ENCODE peak calls at places on chromosomes 3 and 15, in five cellular contexts. O is neural crest cell, V is lower lobe of right lung, C is left ventricle myocardium inferior, X is AG04450. F is an unnamed sample.

GRCh38 chr3:36678216-36679013 is 85.9 kb downstream of the DCLK3 start:
- DNase-seq in O (no peak), V (no peak), C (no peak), X (no peak), F (peak; percentile 20)

GRCh38 chr3:39065197-39065596 is 13.4 kb downstream of the WDR48 start:
- DNase-seq in O (no peak), V (no peak), C (no peak), X (no peak), F (peak; percentile 20)

GRCh38 chr15:98795980-98796379 is 147.6 kb downstream of the IGF1R start:
- DNase-seq in O (no peak), V (no peak), C (no peak), X (no peak), F (no peak)

GRCh38 chr15:58260186-58260910 is 122.2 kb downstream of the AQP9 start:
- DNase-seq in O (no peak), V (no peak), C (peak; percentile 35), X (no peak), F (peak; percentile 83)

GRCh38 chr15:65769482-65769881 is 22.6 kb downstream of the DENND4A start:
- DNase-seq in O (no peak), V (no peak), C (no peak), X (no peak), F (no peak)

GRCh38 chr15:89057506-89058133 is 30.6 kb upstream of the ABHD2 start:
- DNase-seq in O (peak; percentile 89), V (peak; percentile 88), C (peak; percentile 83), X (peak; percentile 43), F (peak; percentile 87)

GRCh38 chr15:66948294-66948693 is 117.1 kb upstream of the SMAD3 start:
- DNase-seq in O (no peak), V (no peak), C (no peak), X (no peak), F (peak; percentile 60)

GRCh38 chr3:14988988-14989394 is 41.6 kb downstream of the NR2C2 start:
- DNase-seq in O (no peak), V (no peak), C (no peak), X (no peak), F (no peak)

GRCh38 chr15:88655780-88656488 is 17.1 kb downstream of the ISG20 start:
- DNase-seq in O (no peak), V (no peak), C (no peak), X (no peak), F (no peak)

GRCh38 chr15:25790003-25790660 is 73.0 kb downstream of the ATP10A start:
- DNase-seq in O (no peak), V (no peak), C (peak; percentile 55), X (peak; percentile 72), F (no peak)

GRCh38 chr3:151156618-151157216 is 46.3 kb downstream of the GPR171 start:
- DNase-seq in O (no peak), V (no peak), C (no peak), X (peak; percentile 23), F (peak; percentile 75)

GRCh38 chr3:65672876-65673815 is 365.6 kb downstream of the MAGI1 start:
- DNase-seq in O (peak; percentile 62), V (peak; percentile 68), C (peak; percentile 58), X (peak; percentile 1), F (peak; percentile 78)

GRCh38 chr15:50744601-50745000 is 20.9 kb downstream of the SPPL2A start:
- DNase-seq in O (no peak), V (no peak), C (no peak), X (no peak), F (no peak)

GRCh38 chr3:94063497-94064119 is 747 bp downstream of the NSUN3 start:
- DNase-seq in O (no peak), V (no peak), C (no peak), X (no peak), F (peak; percentile 25)

GRCh38 chr3:143507735-143508580 is 340.3 kb downstream of the SLC9A9 start:
- DNase-seq in O (no peak), V (no peak), C (no peak), X (peak; percentile 11), F (peak; percentile 18)

GRCh38 chr15:81948751-81949150 is 97.1 kb downstream of the MEX3B start:
- DNase-seq in O (no peak), V (no peak), C (no peak), X (no peak), F (no peak)

GRCh38 chr3:167437428-167438139 is 36.3 kb downstream of the SERPINI2 start:
- DNase-seq in O (no peak), V (no peak), C (no peak), X (no peak), F (no peak)

GRCh38 chr15:47963265-47963664 is 157.5 kb upstream of the SLC24A5 start:
- DNase-seq in O (no peak), V (no peak), C (no peak), X (no peak), F (no peak)

GRCh38 chr15:96416934-96417759 is 86.6 kb downstream of the NR2F2 start:
- DNase-seq in O (no peak), V (no peak), C (no peak), X (no peak), F (no peak)

GRCh38 chr15:84696757-84697156 is 19.2 kb downstream of the SEC11A start:
- DNase-seq in O (no peak), V (no peak), C (no peak), X (no peak), F (no peak)

GRCh38 chr3:139325551-139325950 is 18.3 kb upstream of the MRPS22 start:
- DNase-seq in O (no peak), V (no peak), C (peak; percentile 24), X (no peak), F (no peak)

GRCh38 chr3:130925628-130926027 is 31.7 kb downstream of the ATP2C1 start:
- DNase-seq in O (no peak), V (no peak), C (no peak), X (no peak), F (peak; percentile 38)

GRCh38 chr3:77348244-77348855 is 308.5 kb downstream of the ROBO2 start:
- DNase-seq in O (peak; percentile 6), V (no peak), C (no peak), X (no peak), F (peak; percentile 42)

GRCh38 chr3:189714991-189715961 is 84.1 kb downstream of the TP63 start:
- DNase-seq in O (no peak), V (no peak), C (no peak), X (no peak), F (peak; percentile 24)

GRCh38 chr3:63970596-63971468 is 52.5 kb downstream of the PSMD6 start:
- DNase-seq in O (peak; percentile 26), V (no peak), C (no peak), X (no peak), F (no peak)

GRCh38 chr15:100958326-100959065 is 39.3 kb downstream of the LRRK1 start:
- DNase-seq in O (no peak), V (no peak), C (no peak), X (no peak), F (no peak)

GRCh38 chr15:64092864-64093626 is 593 bp downstream of the CIAO2A start:
- DNase-seq in O (no peak), V (no peak), C (peak; percentile 46), X (no peak), F (peak; percentile 36)

GRCh38 chr15:59200560-59200959 is 6.1 kb upstream of the LDHAL6B start:
- DNase-seq in O (no peak), V (no peak), C (no peak), X (no peak), F (no peak)

GRCh38 chr3:39137435-39137936 is 15.9 kb downstream of the CSRNP1 start:
- DNase-seq in O (no peak), V (no peak), C (no peak), X (no peak), F (no peak)

GRCh38 chr15:88987951-88988671 is 74.9 kb upstream of the MFGE8 start:
- DNase-seq in O (no peak), V (no peak), C (no peak), X (peak; percentile 32), F (no peak)

GRCh38 chr3:149605902-149606301 is 51.9 kb downstream of the WWTR1 start:
- DNase-seq in O (no peak), V (no peak), C (no peak), X (no peak), F (no peak)

GRCh38 chr3:30341851-30342250 is 264.6 kb upstream of the TGFBR2 start:
- DNase-seq in O (no peak), V (no peak), C (no peak), X (no peak), F (no peak)

GRCh38 chr15:66854012-66854965 is 152.3 kb downstream of the SMAD6 start:
- DNase-seq in O (no peak), V (no peak), C (no peak), X (no peak), F (no peak)

GRCh38 chr3:49803464-49804140 is 541 bp downstream of the INKA1 start:
- DNase-seq in O (peak; percentile 44), V (peak; percentile 58), C (no peak), X (no peak), F (peak; percentile 74)
- TF ChIP-seq CTCF in O (no peak), V (no peak), C (peak; percentile 10), X (no peak), F (no peak)

GRCh38 chr15:40893733-40894688 is at the start of gene VPS18:
- DNase-seq in O (peak; percentile 100), V (peak; percentile 99), C (peak; percentile 99), X (peak; percentile 94), F (peak; percentile 96)
- TF ChIP-seq CTCF in O (peak; percentile 92), V (peak; percentile 98), C (peak; percentile 100), X (peak; percentile 83), F (peak; percentile 92)

DNA sequence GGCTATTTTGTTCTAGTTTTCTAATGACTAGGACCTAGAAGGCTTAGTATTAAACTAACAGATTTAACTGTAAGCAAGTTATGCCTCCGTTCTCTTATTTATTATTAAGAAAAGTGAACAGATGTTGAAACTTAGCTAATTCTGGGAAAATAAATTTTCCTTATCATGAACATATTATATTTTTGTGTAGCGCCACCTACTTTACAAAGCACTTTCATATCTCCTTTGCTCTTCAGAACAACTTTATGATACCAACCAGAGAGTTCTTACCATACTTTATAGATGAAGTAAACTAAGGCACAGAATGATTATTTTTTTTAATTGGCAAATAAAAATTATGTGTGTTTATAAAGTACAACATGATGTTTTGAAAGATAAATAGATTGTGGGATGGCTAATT is 59.4 kb downstream of the NME9 start:
- DNase-seq in O (no peak), V (no peak), C (no peak), X (no peak), F (no peak)
- TF ChIP-seq CTCF in O (no peak), V (no peak), C (no peak), X (no peak), F (no peak)

GRCh38 chr3:5347486-5347885 is 160.0 kb downstream of the EDEM1 start:
- DNase-seq in O (no peak), V (no peak), C (no peak), X (no peak), F (no peak)

GRCh38 chr3:5344707-5345106 is 157.2 kb downstream of the EDEM1 start:
- DNase-seq in O (no peak), V (no peak), C (no peak), X (no peak), F (no peak)

GRCh38 chr3:5349343-5349742 is 161.8 kb downstream of the EDEM1 start:
- DNase-seq in O (no peak), V (no peak), C (no peak), X (no peak), F (no peak)

DNA sequence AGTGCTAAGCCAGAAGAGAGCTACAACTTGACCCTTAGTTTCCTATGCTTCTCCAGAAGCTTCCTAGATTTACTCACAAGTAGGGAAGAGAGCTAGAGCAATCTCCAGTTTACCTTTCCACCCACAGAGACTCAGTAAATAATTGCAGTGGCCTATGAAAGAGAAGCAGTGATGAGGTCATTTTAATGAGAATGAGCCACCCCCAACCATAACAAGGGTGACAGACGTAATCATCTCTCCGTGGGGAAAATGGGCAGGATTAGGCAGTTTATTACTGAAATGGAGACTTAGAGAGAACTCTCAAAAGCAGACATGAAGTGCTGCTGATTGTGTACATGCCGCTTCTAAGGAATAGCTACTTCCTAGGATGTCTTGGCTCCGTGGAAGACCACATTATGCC is 160.7 kb downstream of the EDEM1 start:
- DNase-seq in O (no peak), V (no peak), C (no peak), X (no peak), F (no peak)
- TF ChIP-seq CTCF in O (no peak), V (no peak), C (no peak), X (no peak), F (no peak)

F was measured in MCF 10A.